ENCODE peak calls at places on chromosomes 1 and 21, in four cellular contexts. O, H, J and N are unnamed samples.

GRCh38 chr1:24311731-24312130 is 7.4 kb upstream of the GRHL3 start:
- DNase-seq in O (no peak), H (no peak), J (no peak), N (no peak)

GRCh38 chr1:204992499-204992898 is 50.5 kb upstream of the CNTN2 start:
- DNase-seq in H (no peak), J (no peak), O (peak; percentile 74), N (no peak)

GRCh38 chr1:181172082-181172481 is 83.6 kb downstream of the IER5 start:
- DNase-seq in O (no peak), H (no peak), J (no peak), N (no peak)

GRCh38 chr1:23581219-23581618 is 21.9 kb upstream of the ID3 start:
- DNase-seq in O (peak; percentile 50), J (peak; percentile 90), H (no peak), N (no peak)

GRCh38 chr21:36104306-36105300 is 30.3 kb upstream of the CBR3 start:
- DNase-seq in O (peak; percentile 54), H (no peak), J (peak; percentile 78), N (no peak)

GRCh38 chr1:87956072-87956471 is 627.4 kb downstream of the LMO4 start:
- DNase-seq in O (no peak), H (no peak), J (peak; percentile 96), N (no peak)

GRCh38 chr1:31441558-31441957 is 28.5 kb downstream of the SERINC2 start:
- DNase-seq in J (no peak), O (no peak), H (no peak), N (no peak)

GRCh38 chr21:31727181-31727580 is 4.7 kb downstream of the SCAF4 start:
- DNase-seq in O (no peak), H (no peak), J (peak; percentile 77), N (no peak)

GRCh38 chr1:111563619-111564018 is 56.0 kb upstream of the RAP1A start:
- DNase-seq in H (no peak), J (peak; percentile 33), O (no peak), N (no peak)